ENCODE peak calls at places on chromosomes 3 and 15, in nine cellular contexts. One of them, this sample, is unnamed.

GRCh38 chr15:35038655-35039534 is 46.2 kb downstream of the NANOGP8 start:
- DNase-seq in NCI-H774: no peak
- DNase-seq in EL: peak; percentile 60
- DNase-seq in activated CD4-positive, alpha-beta T cell treated with anti-CD3 and anti-CD28 coated beads for 1 hour: no peak
- DNase-seq in substantia nigra: no peak
- DNase-seq in pulmonary artery endothelial cell: no peak
- DNase-seq in endothelial cell: no peak
- DNase-seq in NCI-H1417: no peak
- DNase-seq in activated effector memory CD4-positive, alpha-beta T cell treated with Interleukin-2 at 50 U/mL for 16 hours: no peak
- DNase-seq in this sample: no peak

GRCh38 chr15:48675436-48675835 is 29.9 kb upstream of the FBN1 start:
- DNase-seq in NCI-H774: no peak
- DNase-seq in NCI-H1417: no peak
- DNase-seq in EL: peak; percentile 33
- DNase-seq in activated effector memory CD4-positive, alpha-beta T cell treated with Interleukin-2 at 50 U/mL for 16 hours: no peak
- DNase-seq in pulmonary artery endothelial cell: no peak
- DNase-seq in activated CD4-positive, alpha-beta T cell treated with anti-CD3 and anti-CD28 coated beads for 1 hour: no peak
- DNase-seq in endothelial cell: no peak
- DNase-seq in substantia nigra: no peak
- DNase-seq in this sample: no peak

GRCh38 chr3:33440328-33440577 is at the start of gene UBP1:
- DNase-seq in EL: no peak
- DNase-seq in endothelial cell: peak; percentile 93
- DNase-seq in substantia nigra: no peak
- DNase-seq in NCI-H774: no peak
- DNase-seq in activated CD4-positive, alpha-beta T cell treated with anti-CD3 and anti-CD28 coated beads for 1 hour: no peak
- DNase-seq in activated effector memory CD4-positive, alpha-beta T cell treated with Interleukin-2 at 50 U/mL for 16 hours: no peak
- DNase-seq in pulmonary artery endothelial cell: no peak
- DNase-seq in NCI-H1417: no peak
- DNase-seq in this sample: no peak

GRCh38 chr15:68368731-68369435 is 63.1 kb downstream of the ITGA11 start:
- DNase-seq in NCI-H1417: no peak
- DNase-seq in NCI-H774: no peak
- DNase-seq in activated CD4-positive, alpha-beta T cell treated with anti-CD3 and anti-CD28 coated beads for 1 hour: no peak
- DNase-seq in pulmonary artery endothelial cell: no peak
- DNase-seq in endothelial cell: no peak
- DNase-seq in substantia nigra: no peak
- DNase-seq in EL: peak; percentile 31
- DNase-seq in activated effector memory CD4-positive, alpha-beta T cell treated with Interleukin-2 at 50 U/mL for 16 hours: no peak
- DNase-seq in this sample: no peak

GRCh38 chr15:67883228-67883773 is 43.5 kb upstream of the RNU6-1 start:
- DNase-seq in activated CD4-positive, alpha-beta T cell treated with anti-CD3 and anti-CD28 coated beads for 1 hour: no peak
- DNase-seq in endothelial cell: no peak
- DNase-seq in NCI-H774: no peak
- DNase-seq in NCI-H1417: no peak
- DNase-seq in pulmonary artery endothelial cell: no peak
- DNase-seq in EL: no peak
- DNase-seq in substantia nigra: no peak
- DNase-seq in activated effector memory CD4-positive, alpha-beta T cell treated with Interleukin-2 at 50 U/mL for 16 hours: no peak
- DNase-seq in this sample: no peak

GRCh38 chr3:48634661-48635221 is 520 bp downstream of the SLC26A6 start:
- DNase-seq in endothelial cell: peak; percentile 36
- DNase-seq in EL: peak; percentile 78
- DNase-seq in substantia nigra: no peak
- DNase-seq in NCI-H774: no peak
- DNase-seq in activated effector memory CD4-positive, alpha-beta T cell treated with Interleukin-2 at 50 U/mL for 16 hours: peak; percentile 19
- DNase-seq in pulmonary artery endothelial cell: no peak
- DNase-seq in NCI-H1417: peak; percentile 64
- DNase-seq in activated CD4-positive, alpha-beta T cell treated with anti-CD3 and anti-CD28 coated beads for 1 hour: peak; percentile 28
- DNase-seq in this sample: no peak

GRCh38 chr15:97955529-97955928 is 5.0 kb upstream of the ARRDC4 start:
- DNase-seq in activated CD4-positive, alpha-beta T cell treated with anti-CD3 and anti-CD28 coated beads for 1 hour: no peak
- DNase-seq in activated effector memory CD4-positive, alpha-beta T cell treated with Interleukin-2 at 50 U/mL for 16 hours: no peak
- DNase-seq in NCI-H1417: no peak
- DNase-seq in NCI-H774: no peak
- DNase-seq in pulmonary artery endothelial cell: no peak
- DNase-seq in substantia nigra: no peak
- DNase-seq in EL: no peak
- DNase-seq in endothelial cell: no peak
- DNase-seq in this sample: no peak

GRCh38 chr3:82353281-82354171 is 592.1 kb upstream of the GBE1 start:
- DNase-seq in activated effector memory CD4-positive, alpha-beta T cell treated with Interleukin-2 at 50 U/mL for 16 hours: no peak
- DNase-seq in substantia nigra: no peak
- DNase-seq in NCI-H1417: peak; percentile 79
- DNase-seq in NCI-H774: peak; percentile 36
- DNase-seq in EL: no peak
- DNase-seq in activated CD4-positive, alpha-beta T cell treated with anti-CD3 and anti-CD28 coated beads for 1 hour: no peak
- DNase-seq in endothelial cell: no peak
- DNase-seq in pulmonary artery endothelial cell: no peak
- DNase-seq in this sample: no peak

GRCh38 chr15:77597804-77598453 is 34.8 kb downstream of the LINGO1 start:
- DNase-seq in NCI-H774: no peak
- DNase-seq in pulmonary artery endothelial cell: no peak
- DNase-seq in EL: no peak
- DNase-seq in NCI-H1417: no peak
- DNase-seq in substantia nigra: no peak
- DNase-seq in endothelial cell: peak; percentile 49
- DNase-seq in activated effector memory CD4-positive, alpha-beta T cell treated with Interleukin-2 at 50 U/mL for 16 hours: no peak
- DNase-seq in activated CD4-positive, alpha-beta T cell treated with anti-CD3 and anti-CD28 coated beads for 1 hour: no peak
- DNase-seq in this sample: no peak

GRCh38 chr15:99343836-99344551 is 92.7 kb downstream of the LRRC28 start:
- DNase-seq in NCI-H1417: peak; percentile 22
- DNase-seq in substantia nigra: peak; percentile 3
- DNase-seq in endothelial cell: peak; percentile 58
- DNase-seq in NCI-H774: no peak
- DNase-seq in EL: no peak
- DNase-seq in pulmonary artery endothelial cell: no peak
- DNase-seq in activated CD4-positive, alpha-beta T cell treated with anti-CD3 and anti-CD28 coated beads for 1 hour: peak; percentile 37
- DNase-seq in activated effector memory CD4-positive, alpha-beta T cell treated with Interleukin-2 at 50 U/mL for 16 hours: peak; percentile 9
- DNase-seq in this sample: no peak

GRCh38 chr3:124791142-124791541 is 60.9 kb downstream of the UMPS start:
- DNase-seq in endothelial cell: no peak
- DNase-seq in pulmonary artery endothelial cell: no peak
- DNase-seq in NCI-H1417: no peak
- DNase-seq in substantia nigra: no peak
- DNase-seq in activated effector memory CD4-positive, alpha-beta T cell treated with Interleukin-2 at 50 U/mL for 16 hours: no peak
- DNase-seq in activated CD4-positive, alpha-beta T cell treated with anti-CD3 and anti-CD28 coated beads for 1 hour: no peak
- DNase-seq in NCI-H774: no peak
- DNase-seq in EL: peak; percentile 64
- DNase-seq in this sample: no peak

GRCh38 chr3:195080125-195080524 is 190.8 kb downstream of the XXYLT1 start:
- DNase-seq in activated CD4-positive, alpha-beta T cell treated with anti-CD3 and anti-CD28 coated beads for 1 hour: no peak
- DNase-seq in NCI-H1417: no peak
- DNase-seq in substantia nigra: no peak
- DNase-seq in EL: no peak
- DNase-seq in activated effector memory CD4-positive, alpha-beta T cell treated with Interleukin-2 at 50 U/mL for 16 hours: no peak
- DNase-seq in pulmonary artery endothelial cell: no peak
- DNase-seq in NCI-H774: no peak
- DNase-seq in endothelial cell: no peak
- DNase-seq in this sample: no peak

GRCh38 chr3:117706037-117706436 is 996.5 kb downstream of the TUSC7 start:
- DNase-seq in activated effector memory CD4-positive, alpha-beta T cell treated with Interleukin-2 at 50 U/mL for 16 hours: no peak
- DNase-seq in endothelial cell: no peak
- DNase-seq in EL: peak; percentile 92
- DNase-seq in NCI-H774: no peak
- DNase-seq in pulmonary artery endothelial cell: no peak
- DNase-seq in substantia nigra: no peak
- DNase-seq in NCI-H1417: no peak
- DNase-seq in activated CD4-positive, alpha-beta T cell treated with anti-CD3 and anti-CD28 coated beads for 1 hour: no peak
- DNase-seq in this sample: no peak

GRCh38 chr15:67678948-67679347 is 136.4 kb downstream of the MAP2K5 start:
- DNase-seq in EL: no peak
- DNase-seq in endothelial cell: no peak
- DNase-seq in activated effector memory CD4-positive, alpha-beta T cell treated with Interleukin-2 at 50 U/mL for 16 hours: no peak
- DNase-seq in NCI-H1417: peak; percentile 69
- DNase-seq in activated CD4-positive, alpha-beta T cell treated with anti-CD3 and anti-CD28 coated beads for 1 hour: no peak
- DNase-seq in NCI-H774: no peak
- DNase-seq in substantia nigra: no peak
- DNase-seq in pulmonary artery endothelial cell: no peak
- DNase-seq in this sample: no peak

GRCh38 chr3:130894130-130894872 is 417 bp downstream of the ATP2C1 start:
- DNase-seq in pulmonary artery endothelial cell: no peak
- DNase-seq in endothelial cell: peak; percentile 36
- DNase-seq in activated effector memory CD4-positive, alpha-beta T cell treated with Interleukin-2 at 50 U/mL for 16 hours: peak; percentile 32
- DNase-seq in NCI-H774: no peak
- DNase-seq in NCI-H1417: peak; percentile 81
- DNase-seq in substantia nigra: peak; percentile 29
- DNase-seq in activated CD4-positive, alpha-beta T cell treated with anti-CD3 and anti-CD28 coated beads for 1 hour: peak; percentile 30
- DNase-seq in EL: peak; percentile 29
- DNase-seq in this sample: no peak

GRCh38 chr3:4907647-4908046 is 71.6 kb upstream of the BHLHE40 start:
- DNase-seq in pulmonary artery endothelial cell: no peak
- DNase-seq in NCI-H774: no peak
- DNase-seq in activated effector memory CD4-positive, alpha-beta T cell treated with Interleukin-2 at 50 U/mL for 16 hours: no peak
- DNase-seq in EL: no peak
- DNase-seq in substantia nigra: no peak
- DNase-seq in activated CD4-positive, alpha-beta T cell treated with anti-CD3 and anti-CD28 coated beads for 1 hour: no peak
- DNase-seq in endothelial cell: no peak
- DNase-seq in NCI-H1417: no peak
- DNase-seq in this sample: no peak

GRCh38 chr3:113057117-113057516 is 66.3 kb downstream of the GTPBP8 start:
- DNase-seq in NCI-H774: no peak
- DNase-seq in activated CD4-positive, alpha-beta T cell treated with anti-CD3 and anti-CD28 coated beads for 1 hour: no peak
- DNase-seq in NCI-H1417: no peak
- DNase-seq in activated effector memory CD4-positive, alpha-beta T cell treated with Interleukin-2 at 50 U/mL for 16 hours: no peak
- DNase-seq in pulmonary artery endothelial cell: no peak
- DNase-seq in EL: no peak
- DNase-seq in substantia nigra: no peak
- DNase-seq in endothelial cell: no peak
- DNase-seq in this sample: no peak

GRCh38 chr3:36893137-36893557 is 51.7 kb downstream of the TRANK1 start:
- DNase-seq in activated CD4-positive, alpha-beta T cell treated with anti-CD3 and anti-CD28 coated beads for 1 hour: no peak
- DNase-seq in NCI-H774: no peak
- DNase-seq in NCI-H1417: no peak
- DNase-seq in endothelial cell: no peak
- DNase-seq in substantia nigra: no peak
- DNase-seq in EL: peak; percentile 66
- DNase-seq in pulmonary artery endothelial cell: peak; percentile 51
- DNase-seq in activated effector memory CD4-positive, alpha-beta T cell treated with Interleukin-2 at 50 U/mL for 16 hours: no peak
- DNase-seq in this sample: no peak

GRCh38 chr3:188284455-188285212 is 130.7 kb downstream of the LPP start:
- DNase-seq in pulmonary artery endothelial cell: no peak
- DNase-seq in substantia nigra: no peak
- DNase-seq in NCI-H1417: no peak
- DNase-seq in EL: no peak
- DNase-seq in activated CD4-positive, alpha-beta T cell treated with anti-CD3 and anti-CD28 coated beads for 1 hour: no peak
- DNase-seq in activated effector memory CD4-positive, alpha-beta T cell treated with Interleukin-2 at 50 U/mL for 16 hours: no peak
- DNase-seq in endothelial cell: no peak
- DNase-seq in NCI-H774: no peak
- DNase-seq in this sample: no peak